ENCODE peak calls at places on chromosomes 12 and 14, in five cellular contexts. G, L, A, T and H are unnamed samples. For H3K4me1, the result is how much of the 10 kb centered on the place peaks cover.

GRCh38 chr12:38905480-38906351 is at the start of gene CPNE8:
- DNase-seq in T (peak), A (peak), L (peak), G (peak), H (peak)

GRCh38 chr12:26273811-26274210 is 78.4 kb downstream of the SSPN start:
- DNase-seq in G (no peak), A (no peak), L (peak), T (no peak), H (no peak)

GRCh38 chr12:70661762-70662161 is 24.5 kb upstream of the PTPRB start:
- DNase-seq in L (no peak), T (no peak), A (no peak), G (no peak), H (no peak)

GRCh38 chr14:57502581-57503254 is 9.1 kb upstream of the CCDC198 start:
- DNase-seq in A (no peak), G (no peak), L (no peak), T (no peak), H (no peak)

GRCh38 chr12:130205531-130205930 is 43.3 kb downstream of the FZD10 start:
- DNase-seq in A (no peak), L (no peak), T (no peak), G (no peak), H (no peak)

GRCh38 chr14:77543637-77544334 is 45.2 kb upstream of the ISM2 start:
- DNase-seq in A (no peak), T (no peak), L (no peak), G (no peak), H (no peak)

GRCh38 chr12:130254476-130255276 is 83.0 kb upstream of the PIWIL1 start:
- DNase-seq in T (no peak), A (peak), G (no peak), L (no peak), H (no peak)

GRCh38 chr12:29743801-29744200 is 39.9 kb downstream of the TMTC1 start:
- DNase-seq in A (no peak), G (no peak), L (peak), T (no peak), H (no peak)

GRCh38 chr12:123761841-123762714 is at the start of gene DNAH10:
- DNase-seq in L (peak), T (peak), G (peak), A (no peak), H (peak)

GRCh38 chr12:8829621-8830020 is 7.2 kb downstream of the A2ML1 start:
- DNase-seq in T (no peak), L (no peak), G (no peak), A (no peak), H (no peak)

GRCh38 chr12:43501705-43502104 is 50.3 kb downstream of the ADAMTS20 start:
- DNase-seq in L (no peak), A (no peak), G (no peak), T (no peak), H (no peak)

GRCh38 chr14:36070056-36071043 is 106.2 kb downstream of the PTCSC3 start:
- DNase-seq in G (peak), T (no peak), A (peak), L (peak), H (peak)

GRCh38 chr12:76519538-76519937 is 40.0 kb downstream of the OSBPL8 start:
- DNase-seq in A (no peak), L (no peak), T (no peak), G (no peak), H (no peak)

GRCh38 chr14:82075566-82075965 is 541.9 kb upstream of the SEL1L start:
- DNase-seq in L (peak), G (no peak), T (no peak), A (peak), H (no peak)

GRCh38 chr14:77123381-77124344 is 17.9 kb downstream of the ZDHHC22 start:
- DNase-seq in G (peak), L (peak), A (peak), T (no peak), H (peak)

DNA sequence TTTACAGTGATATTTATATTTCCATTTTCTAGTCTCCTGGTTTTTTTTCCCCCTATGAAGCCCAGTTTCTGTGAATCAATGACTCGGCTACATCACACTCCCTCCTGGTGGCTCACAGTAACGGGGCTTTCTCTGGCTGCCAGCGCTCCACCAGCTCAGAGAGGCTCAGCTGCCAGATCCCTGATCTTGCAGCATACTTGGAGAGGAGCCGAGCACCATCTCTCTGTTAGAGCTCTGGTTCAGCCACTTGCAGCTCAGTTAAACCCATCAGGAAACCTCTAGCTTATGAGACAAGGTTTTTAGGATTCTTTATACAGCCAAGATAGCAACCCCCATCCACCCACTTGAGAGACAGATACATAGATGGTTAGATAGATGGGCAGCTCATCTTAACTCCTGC is 74.6 kb downstream of the CIT start:
- DNase-seq in G (peak), A (peak), T (no peak), L (no peak), H (no peak)
- TF ChIP-seq CTCF in G (no peak), A (no peak), T (no peak), L (no peak), H (no peak)

DNA sequence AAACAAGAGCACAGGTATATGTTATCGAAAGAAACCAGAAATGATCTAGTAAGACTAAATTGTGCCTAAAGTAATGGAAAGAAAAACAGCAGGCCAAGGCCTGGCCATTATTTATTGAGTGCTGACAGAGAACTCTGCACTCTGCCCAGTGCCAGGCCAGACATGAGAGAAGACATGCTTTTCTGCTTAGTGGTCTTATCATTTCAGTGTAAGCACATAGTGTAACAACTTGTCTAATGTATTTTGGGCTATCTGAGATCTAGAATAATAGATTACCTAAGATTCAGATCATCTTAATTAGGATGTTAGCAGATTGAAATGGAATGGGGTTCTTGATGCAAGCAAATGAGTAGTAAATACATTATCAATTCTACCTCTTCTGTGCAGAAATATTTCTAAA is 278.3 kb downstream of the AKAP6 start:
- DNase-seq in T (no peak), L (no peak), G (no peak), A (no peak), H (no peak)
- H3K27ac ChIP-seq in T (no peak), L (no peak), G (no peak), A (no peak), H (no peak)

DNA sequence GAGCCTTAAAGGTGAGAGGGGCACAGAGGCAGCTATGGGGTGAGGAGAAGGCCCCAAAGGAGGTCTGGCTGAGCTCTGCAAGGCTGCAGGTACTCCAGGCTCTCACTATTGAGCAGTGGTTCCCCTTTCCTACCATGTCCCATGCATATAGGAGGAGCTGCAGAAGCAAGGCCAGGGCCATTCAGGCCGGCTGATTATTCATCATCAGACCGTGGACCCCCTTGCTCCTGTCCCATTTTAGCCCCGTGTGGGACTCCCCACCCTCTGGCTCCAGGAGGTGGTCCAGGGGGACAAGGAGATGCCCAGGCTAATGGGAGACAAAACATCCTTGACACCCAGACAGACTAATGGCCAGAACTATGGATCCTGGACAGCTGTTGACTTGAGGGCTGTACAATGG is 3.1 kb downstream of the GPD1 start:
- DNase-seq in T (no peak), G (no peak), A (no peak), L (no peak), H (no peak)
- H3K4me1 ChIP-seq in T (under half), G (under half), A (under half), L (under half), H (under half)

GRCh38 chr14:70896317-70896716 is 10.9 kb upstream of the PCNX1 start:
- DNase-seq in L (no peak), T (no peak), A (no peak), G (no peak), H (no peak)

GRCh38 chr14:70894868-70895267 is 12.4 kb upstream of the PCNX1 start:
- DNase-seq in T (no peak), L (no peak), A (no peak), G (no peak), H (no peak)

GRCh38 chr14:70891741-70892140 is 15.5 kb upstream of the PCNX1 start:
- DNase-seq in T (no peak), L (no peak), A (no peak), G (no peak), H (no peak)

GRCh38 chr14:70893062-70893841 is 14.0 kb upstream of the PCNX1 start:
- DNase-seq in L (no peak), A (no peak), G (no peak), T (no peak), H (no peak)

GRCh38 chr14:70893842-70894237 is 13.4 kb upstream of the PCNX1 start:
- DNase-seq in T (no peak), G (no peak), A (no peak), L (no peak), H (no peak)
- TF ChIP-seq CTCF in T (no peak), G (no peak), A (no peak), L (no peak), H (no peak)

DNA sequence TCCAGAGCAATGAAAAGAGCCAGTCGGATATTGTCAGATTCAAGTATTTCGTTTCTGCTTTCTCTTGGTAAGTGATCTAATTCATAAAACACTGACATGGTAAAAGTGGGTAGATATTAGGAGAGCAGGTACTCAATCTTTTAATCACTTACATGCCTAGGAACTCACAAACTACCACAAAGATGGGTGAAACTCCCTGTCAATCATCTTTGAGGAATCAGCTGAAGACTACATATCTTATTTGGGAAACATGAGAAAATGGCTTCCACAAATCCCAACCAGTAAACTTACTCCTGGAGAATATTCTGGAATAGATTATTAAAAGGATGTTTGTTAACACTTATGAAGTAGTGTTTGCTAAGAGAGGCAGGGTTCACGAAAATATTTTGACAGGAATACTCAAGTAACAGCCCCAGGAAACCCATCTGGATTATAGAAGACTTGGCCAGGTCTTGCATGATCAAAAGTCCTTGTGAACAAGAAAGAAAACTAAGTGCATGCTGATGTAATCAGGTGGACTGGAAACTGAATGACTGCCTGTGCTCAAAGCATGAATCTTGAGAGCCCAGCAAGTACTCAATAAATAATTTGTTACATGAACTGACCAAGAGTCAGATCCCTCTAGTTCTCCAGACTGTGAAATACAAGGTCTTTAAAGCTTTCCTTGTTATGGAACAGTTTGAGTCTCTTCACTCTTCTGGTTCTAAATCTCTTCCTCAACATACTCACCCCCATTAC is 15.5 kb downstream of the CNIH1 start:
- DNase-seq in T (no peak), A (no peak), L (no peak), G (no peak), H (no peak)
- H3K27ac ChIP-seq in T (no peak), A (no peak), L (no peak), G (no peak), H (no peak)

GRCh38 chr12:50533203-50533584 is 28.4 kb downstream of the DIP2B start:
- DNase-seq in L (peak), G (no peak), A (no peak), T (no peak), H (no peak)
- H3K4me1 ChIP-seq in L (under half), G (under half), A (under half), T (under half), H (under half)

GRCh38 chr14:24116111-24116809 is 1.5 kb upstream of the NRL start:
- DNase-seq in T (no peak), A (no peak), G (no peak), L (no peak), H (no peak)

GRCh38 chr14:24113379-24113800 is 1.2 kb upstream of the DCAF11 start:
- DNase-seq in L (no peak), A (no peak), G (no peak), T (no peak), H (no peak)

GRCh38 chr14:24115451-24116110 is 832 bp upstream of the NRL start:
- DNase-seq in A (no peak), G (no peak), T (no peak), L (no peak), H (no peak)

GRCh38 chr14:24113801-24114535 is 609 bp upstream of the DCAF11 start:
- DNase-seq in L (peak), A (peak), G (peak), T (peak), H (peak)

GRCh38 chr14:24114536-24115450 is at the start of the genes DCAF11 and NRL:
- DNase-seq in T (peak), A (peak), G (peak), L (peak), H (peak)
- TF ChIP-seq CTCF in T (no peak), A (no peak), G (no peak), L (no peak), H (no peak)

GRCh38 chr12:94193168-94193567 is 44.8 kb downstream of the PLXNC1 start:
- DNase-seq in G (no peak), T (no peak), A (no peak), L (no peak), H (no peak)

GRCh38 chr12:94195483-94195882 is 47.1 kb downstream of the PLXNC1 start:
- DNase-seq in L (no peak), A (no peak), G (no peak), T (no peak), H (no peak)

GRCh38 chr12:94191023-94191422 is 42.6 kb downstream of the PLXNC1 start:
- DNase-seq in L (no peak), G (no peak), A (no peak), T (no peak), H (no peak)

GRCh38 chr12:94192506-94192905 is 44.1 kb downstream of the PLXNC1 start:
- DNase-seq in G (no peak), A (no peak), T (no peak), L (no peak), H (no peak)

DNA sequence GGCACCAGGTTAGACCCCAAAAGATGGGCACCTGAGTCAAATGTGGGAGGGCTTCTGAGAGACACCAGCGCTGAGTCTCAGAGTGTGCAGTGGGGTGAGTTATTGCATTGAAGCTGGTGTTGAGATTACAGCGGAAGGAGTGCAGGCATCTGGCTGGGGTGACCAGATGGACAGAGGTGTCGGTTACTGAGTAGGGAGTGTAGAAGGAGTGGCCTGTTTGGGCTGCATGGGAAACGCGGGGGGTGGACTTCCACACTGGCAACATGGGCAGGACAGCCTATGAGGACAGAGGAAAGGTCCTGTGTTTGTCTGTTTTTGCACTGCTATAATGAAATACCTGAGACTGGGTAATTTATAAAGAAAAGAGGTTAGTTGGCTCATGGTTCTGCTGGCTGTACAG is 45.2 kb downstream of the PLXNC1 start:
- DNase-seq in A (no peak), T (no peak), G (no peak), L (no peak), H (no peak)
- H3K27ac ChIP-seq in A (no peak), T (no peak), G (no peak), L (no peak), H (no peak)

GRCh38 chr12:42236017-42236416 is 2.0 kb downstream of the YAF2 start:
- DNase-seq in L (no peak), T (no peak), G (no peak), A (no peak), H (no peak)
- H3K4me1 ChIP-seq in L (under half), T (half or more), G (under half), A (under half), H (under half)

GRCh38 chr12:56205445-56205844 is 16.2 kb upstream of the SMARCC2 start:
- DNase-seq in A (no peak), G (no peak), L (no peak), T (no peak), H (no peak)
- TF ChIP-seq CTCF in A (no peak), G (no peak), L (peak), T (no peak), H (no peak)